ENCODE peak calls at places on chromosomes 11 and 22, in five cellular contexts. Q is stomach, W is uterus, Y is mucosa of descending colon, E is cardiac muscle cell. G is an unnamed sample. For H3K36me3 and H3K4me1, the result is how much of the 10 kb centered on the place peaks cover.

GRCh38 chr11:1112351-1113191 is 37.9 kb downstream of the MUC2 start:
- DNase-seq in Q (no peak), W (no peak), Y (peak), E (no peak), G (no peak)

GRCh38 chr11:3192511-3193372 is 25.9 kb downstream of the MRGPRG start:
- DNase-seq in Q (peak), W (no peak), Y (no peak), E (no peak), G (no peak)

GRCh38 chr11:45079943-45080719 is 66.3 kb upstream of the PRDM11 start:
- DNase-seq in Q (peak), W (no peak), Y (peak), E (no peak), G (no peak)

GRCh38 chr11:97361812-97362378 is 972.1 kb downstream of the JRKL start:
- DNase-seq in Q (no peak), W (no peak), Y (no peak), E (no peak), G (no peak)

GRCh38 chr22:30286813-30287625 is 2.3 kb downstream of the CASTOR1 start:
- DNase-seq in Q (peak), W (peak), Y (peak), E (peak), G (no peak)

GRCh38 chr11:123454060-123454651 is 24.1 kb downstream of the GRAMD1B start:
- DNase-seq in Q (no peak), W (no peak), Y (no peak), E (no peak), G (no peak)

GRCh38 chr22:43504068-43504467 is 92.3 kb downstream of the MPPED1 start:
- DNase-seq in Q (no peak), W (no peak), Y (no peak), E (no peak), G (no peak)

GRCh38 chr11:70364745-70365535 is 33.4 kb upstream of the CTTN start:
- DNase-seq in Q (no peak), W (no peak), Y (no peak), E (no peak), G (no peak)

GRCh38 chr11:281486-282161 is 3.4 kb downstream of the NLRP6 start:
- DNase-seq in Q (no peak), W (peak), Y (no peak), E (no peak), G (no peak)

GRCh38 chr11:70584786-70585545 is 186.6 kb downstream of the CTTN start:
- DNase-seq in Q (no peak), W (no peak), Y (no peak), E (no peak), G (no peak)

GRCh38 chr11:17828311-17828751 is 93.8 kb downstream of the KCNC1 start:
- DNase-seq in Q (peak), W (peak), Y (peak), E (no peak), G (no peak)

GRCh38 chr22:19723165-19723989 is at the start of gene GP1BB:
- DNase-seq in Q (peak), W (no peak), Y (no peak), E (peak), G (no peak)

GRCh38 chr11:65274734-65275682 is 13.2 kb downstream of the POLA2 start:
- DNase-seq in Q (peak), W (peak), Y (no peak), E (peak), G (peak)

GRCh38 chr22:27627901-27628300 is 173.7 kb downstream of the MN1 start:
- DNase-seq in Q (no peak), W (no peak), Y (no peak), E (no peak), G (no peak)

GRCh38 chr11:117387992-117388765 is 60.5 kb downstream of the CEP164 start:
- DNase-seq in Q (no peak), W (no peak), Y (no peak), E (no peak), G (no peak)

GRCh38 chr11:87036756-87037449 is 831 bp upstream of the TMEM135 start:
- DNase-seq in Q (no peak), W (no peak), Y (no peak), E (no peak), G (no peak)

GRCh38 chr11:6022954-6023353 is 7.6 kb downstream of the OR56A1 start:
- DNase-seq in Q (no peak), W (no peak), Y (no peak), E (peak), G (no peak)

GRCh38 chr11:71286701-71287643 is 34.6 kb upstream of the SHANK2 start:
- DNase-seq in Q (peak), W (no peak), Y (no peak), E (no peak), G (no peak)

GRCh38 chr11:47858169-47858543 is 10.0 kb upstream of the NUP160 start:
- DNase-seq in Q (no peak), W (peak), Y (no peak), E (no peak), G (no peak)

GRCh38 chr11:2892215-2893020 is 6.8 kb upstream of the CDKN1C start:
- DNase-seq in Q (peak), W (peak), Y (peak), E (peak), G (no peak)

GRCh38 chr11:64754124-64754918 is 5.5 kb downstream of the PYGM start:
- DNase-seq in Q (no peak), W (no peak), Y (peak), E (no peak), G (no peak)

GRCh38 chr11:117874253-117874909 is 2.1 kb downstream of the FXYD6 start:
- DNase-seq in Q (no peak), W (no peak), Y (no peak), E (no peak), G (no peak)

GRCh38 chr22:47195156-47195675 is 432.8 kb downstream of the TBC1D22A start:
- DNase-seq in Q (peak), W (no peak), Y (no peak), E (no peak), G (peak)

GRCh38 chr11:70146895-70147520 is 56.1 kb upstream of the FADD start:
- DNase-seq in Q (no peak), W (no peak), Y (no peak), E (no peak), G (no peak)

GRCh38 chr22:46646531-46647211 is 26.5 kb downstream of the GRAMD4 start:
- DNase-seq in Q (peak), W (no peak), Y (no peak), E (no peak), G (no peak)

GRCh38 chr11:64007629-64008282 is 21.5 kb downstream of the OTUB1 start:
- DNase-seq in Q (peak), W (peak), Y (peak), E (peak), G (peak)

GRCh38 chr11:84780689-84781293 is 846.4 kb downstream of the DLG2 start:
- DNase-seq in Q (no peak), W (no peak), Y (no peak), E (peak), G (no peak)

GRCh38 chr22:25407226-25407858 is 157.1 kb upstream of the GRK3 start:
- DNase-seq in Q (no peak), W (no peak), Y (no peak), E (no peak), G (no peak)

GRCh38 chr11:32511926-32512325 is 71.7 kb upstream of the EIF3M start:
- DNase-seq in Q (no peak), W (no peak), Y (no peak), E (no peak), G (no peak)

GRCh38 chr22:20745177-20745576 is 28.7 kb upstream of the SERPIND1 start:
- DNase-seq in Q (no peak), W (no peak), Y (no peak), E (no peak), G (no peak)

GRCh38 chr22:20746466-20747189 is 27.3 kb upstream of the SERPIND1 start:
- DNase-seq in Q (no peak), W (no peak), Y (no peak), E (no peak), G (no peak)

GRCh38 chr22:20748820-20749428 is 25.0 kb upstream of the SERPIND1 start:
- DNase-seq in Q (no peak), W (no peak), Y (peak), E (peak), G (no peak)

GRCh38 chr22:20748082-20748481 is 25.8 kb upstream of the SERPIND1 start:
- DNase-seq in Q (no peak), W (no peak), Y (no peak), E (no peak), G (no peak)

DNA sequence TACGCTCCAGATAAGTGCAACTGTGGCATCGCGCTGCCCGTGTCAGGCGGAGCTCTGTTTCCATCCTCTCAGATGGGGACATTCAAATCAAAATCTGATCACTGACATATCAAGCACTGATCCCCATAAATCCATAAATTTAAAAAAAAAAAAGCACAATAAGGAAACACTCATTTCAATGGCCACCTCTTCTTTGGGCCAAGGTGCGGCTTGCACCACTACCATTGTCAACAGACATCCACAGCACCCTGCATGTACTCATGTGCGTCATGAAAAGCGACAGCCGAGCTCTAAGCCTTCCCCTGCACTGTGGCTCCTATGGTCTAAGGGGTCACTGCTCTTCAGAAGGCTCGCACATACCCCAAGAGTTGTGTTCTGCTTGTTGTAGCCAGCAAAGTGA is 26.7 kb upstream of the SERPIND1 start:
- DNase-seq in Q (no peak), W (no peak), Y (no peak), E (no peak), G (no peak)
- H3K36me3 ChIP-seq in Q (half or more), W (under half), Y (under half), E (under half), G (half or more)

DNA sequence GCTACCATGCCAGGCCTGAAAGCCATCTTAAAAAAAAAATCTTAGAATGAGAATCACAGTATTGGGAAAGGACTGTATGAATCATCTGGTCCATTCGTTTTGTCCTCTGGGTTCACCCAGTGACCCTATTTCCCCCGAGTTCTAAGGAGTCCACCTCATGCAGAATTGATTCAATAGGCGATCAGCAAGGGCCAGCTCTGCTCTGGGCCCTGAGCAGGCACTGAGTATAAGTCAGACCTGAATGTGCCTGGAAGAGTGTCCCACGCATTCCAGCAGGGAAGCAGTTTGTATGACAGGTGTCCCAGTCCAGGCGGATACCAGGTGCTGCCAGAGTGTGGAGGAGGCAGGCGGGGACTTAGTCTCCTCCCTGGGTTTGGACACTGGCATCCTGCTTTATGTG is 883 bp upstream of the HMOX1 start:
- DNase-seq in Q (no peak), W (no peak), Y (peak), E (no peak), G (no peak)
- H3K4me1 ChIP-seq in Q (under half), W (under half), Y (under half), E (under half), G (under half)

GRCh38 chr11:43504316-43504950 is 145.7 kb downstream of the TTC17 start:
- DNase-seq in Q (no peak), W (no peak), Y (no peak), E (peak), G (no peak)
- TF ChIP-seq CTCF in Q (no peak), W (peak), Y (no peak), E (peak), G (no peak)

GRCh38 chr11:68050371-68050841 is 11.6 kb downstream of the TCIRG1 start:
- DNase-seq in Q (no peak), W (no peak), Y (no peak), E (no peak), G (no peak)
- H3K36me3 ChIP-seq in Q (half or more), W (under half), Y (under half), E (under half), G (under half)

GRCh38 chr11:77053217-77054013 is 13.4 kb upstream of the CAPN5 start:
- DNase-seq in Q (no peak), W (no peak), Y (no peak), E (no peak), G (no peak)
- H3K4me1 ChIP-seq in Q (under half), W (under half), Y (under half), E (under half), G (under half)

GRCh38 chr11:79331251-79331901 is 109.5 kb downstream of the TENM4 start:
- DNase-seq in Q (no peak), W (no peak), Y (no peak), E (peak), G (no peak)
- TF ChIP-seq CTCF in Q (no peak), W (no peak), Y (no peak), E (no peak), G (no peak)